ENCODE peak calls at places on chromosomes 16 and 17, in five cellular contexts. G is uterus, H is thoracic aorta, A is SK-N-SH, F is fibroblast of lung. N is an unnamed sample. For H3K36me3 and H3K27me3, the result is how much of the 10 kb centered on the place peaks cover.

GRCh38 chr17:50080096-50080480 is 15.1 kb upstream of the PDK2 start:
- DNase-seq in G (no peak), H (no peak), A (no peak), F (no peak), N (no peak)

GRCh38 chr16:14003119-14003570 is 68.0 kb upstream of the MRTFB start:
- DNase-seq in G (peak), H (peak), A (peak), F (peak), N (no peak)

GRCh38 chr16:80968386-80969113 is 38.1 kb downstream of the CMC2 start:
- DNase-seq in G (no peak), H (no peak), A (no peak), F (no peak), N (peak)

GRCh38 chr16:50235581-50235980 is 30.8 kb upstream of the ADCY7 start:
- DNase-seq in G (no peak), H (no peak), A (no peak), F (no peak), N (no peak)

GRCh38 chr17:36808181-36808661 is 129.1 kb upstream of the LHX1 start:
- DNase-seq in G (no peak), H (no peak), A (peak), F (no peak), N (no peak)

GRCh38 chr17:63543822-63544420 is 6.4 kb upstream of the DCAF7 start:
- DNase-seq in G (no peak), H (no peak), A (peak), F (no peak), N (no peak)

GRCh38 chr17:58335061-58335731 is 6.6 kb upstream of the TSPOAP1 start:
- DNase-seq in G (no peak), H (no peak), A (no peak), F (no peak), N (no peak)

GRCh38 chr17:69723741-69724140 is 309.2 kb downstream of the MAP2K6 start:
- DNase-seq in G (no peak), H (no peak), A (no peak), F (peak), N (no peak)

GRCh38 chr17:20095366-20096080 is 86.4 kb downstream of the SPECC1 start:
- DNase-seq in G (peak), H (peak), A (peak), F (peak), N (peak)

GRCh38 chr16:53098526-53099317 is 43.9 kb downstream of the CHD9 start:
- DNase-seq in G (peak), H (peak), A (peak), F (peak), N (peak)

GRCh38 chr17:17491546-17491988 is 4.6 kb downstream of the RASD1 start:
- DNase-seq in G (no peak), H (no peak), A (no peak), F (no peak), N (no peak)

GRCh38 chr16:81636298-81636960 is 142.7 kb upstream of the PLCG2 start:
- DNase-seq in G (no peak), H (no peak), A (no peak), F (no peak), N (no peak)

GRCh38 chr17:77449908-77450741 is 309.4 kb downstream of the SEC14L1 start:
- DNase-seq in G (peak), H (no peak), A (peak), F (peak), N (no peak)

GRCh38 chr16:11224096-11224893 is 31.7 kb downstream of the SOCS1 start:
- DNase-seq in G (peak), H (peak), A (no peak), F (no peak), N (no peak)

DNA sequence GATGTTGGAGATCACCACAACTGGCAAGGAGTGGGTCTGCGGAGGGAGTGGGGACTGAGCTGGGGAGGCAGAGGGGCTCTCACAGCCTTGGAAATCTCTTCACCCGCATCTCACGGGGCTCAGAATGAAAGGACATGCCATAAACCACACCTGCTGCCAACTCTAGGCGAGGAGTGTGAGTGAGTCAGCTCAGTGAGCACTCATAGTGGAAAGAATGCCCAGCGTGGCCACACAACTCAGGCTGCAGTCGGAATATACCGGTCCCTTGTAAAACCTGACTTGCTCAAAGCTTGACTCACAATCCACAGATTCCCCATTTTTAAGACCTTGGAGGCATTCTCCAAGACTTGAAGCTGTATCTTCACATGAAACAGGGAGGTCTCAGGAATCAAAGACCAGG is 36.7 kb downstream of the STAT5A start:
- DNase-seq in G (no peak), H (peak), A (no peak), F (peak), N (peak)
- H3K36me3 ChIP-seq in G (under half), H (half or more), A (half or more), F (under half), N (under half)

GRCh38 chr17:48546187-48546923 is 1.4 kb upstream of the HOXB2 start:
- DNase-seq in G (peak), H (no peak), A (no peak), F (peak), N (no peak)
- H3K27me3 ChIP-seq in G (under half), H (under half), A (half or more), F (under half), N (under half)

GRCh38 chr17:6753565-6753964 is 2.3 kb upstream of the XAF1 start:
- DNase-seq in G (no peak), H (no peak), A (no peak), F (no peak), N (no peak)

GRCh38 chr17:6752068-6752909 is 3.6 kb upstream of the XAF1 start:
- DNase-seq in G (peak), H (peak), A (no peak), F (peak), N (peak)

GRCh38 chr17:6748617-6749016 is 7.2 kb upstream of the XAF1 start:
- DNase-seq in G (no peak), H (no peak), A (no peak), F (no peak), N (no peak)

GRCh38 chr17:6753006-6753445 is 2.8 kb upstream of the XAF1 start:
- DNase-seq in G (peak), H (no peak), A (no peak), F (peak), N (peak)

GRCh38 chr17:6749519-6749918 is 6.3 kb upstream of the XAF1 start:
- DNase-seq in G (no peak), H (no peak), A (no peak), F (peak), N (no peak)
- TF ChIP-seq CTCF in G (no peak), H (no peak), A (no peak), F (no peak), N (no peak)

GRCh38 chr17:67725232-67726206 is 7.8 kb downstream of the NOL11 start:
- DNase-seq in G (no peak), H (no peak), A (no peak), F (no peak), N (no peak)
- H3K36me3 ChIP-seq in G (under half), H (half or more), A (half or more), F (under half), N (under half)

GRCh38 chr17:61646482-61646881 is 55.5 kb upstream of the NACA2 start:
- DNase-seq in G (no peak), H (no peak), A (no peak), F (no peak), N (no peak)

GRCh38 chr17:61647044-61647443 is 56.0 kb upstream of the NACA2 start:
- DNase-seq in G (no peak), H (no peak), A (no peak), F (peak), N (no peak)

GRCh38 chr17:61645898-61646297 is 54.9 kb upstream of the NACA2 start:
- DNase-seq in G (no peak), H (no peak), A (no peak), F (no peak), N (no peak)

GRCh38 chr17:61642768-61643167 is 51.7 kb upstream of the NACA2 start:
- DNase-seq in G (no peak), H (no peak), A (no peak), F (no peak), N (no peak)

GRCh38 chr17:61644800-61645774 is 54.1 kb upstream of the NACA2 start:
- DNase-seq in G (no peak), H (no peak), A (no peak), F (no peak), N (no peak)
- H3K27me3 ChIP-seq in G (under half), H (under half), A (under half), F (under half), N (under half)

GRCh38 chr17:81347437-81347836 is 47.8 kb upstream of the BAHCC1 start:
- DNase-seq in G (no peak), H (no peak), A (no peak), F (no peak), N (no peak)

GRCh38 chr17:81346090-81346907 is 49.0 kb upstream of the BAHCC1 start:
- DNase-seq in G (peak), H (peak), A (peak), F (peak), N (no peak)

GRCh38 chr17:81346908-81347349 is 48.3 kb upstream of the BAHCC1 start:
- DNase-seq in G (no peak), H (no peak), A (peak), F (no peak), N (no peak)

GRCh38 chr17:81342700-81343070 is 47.6 kb upstream of the SLC38A10 start:
- DNase-seq in G (no peak), H (no peak), A (no peak), F (no peak), N (no peak)

DNA sequence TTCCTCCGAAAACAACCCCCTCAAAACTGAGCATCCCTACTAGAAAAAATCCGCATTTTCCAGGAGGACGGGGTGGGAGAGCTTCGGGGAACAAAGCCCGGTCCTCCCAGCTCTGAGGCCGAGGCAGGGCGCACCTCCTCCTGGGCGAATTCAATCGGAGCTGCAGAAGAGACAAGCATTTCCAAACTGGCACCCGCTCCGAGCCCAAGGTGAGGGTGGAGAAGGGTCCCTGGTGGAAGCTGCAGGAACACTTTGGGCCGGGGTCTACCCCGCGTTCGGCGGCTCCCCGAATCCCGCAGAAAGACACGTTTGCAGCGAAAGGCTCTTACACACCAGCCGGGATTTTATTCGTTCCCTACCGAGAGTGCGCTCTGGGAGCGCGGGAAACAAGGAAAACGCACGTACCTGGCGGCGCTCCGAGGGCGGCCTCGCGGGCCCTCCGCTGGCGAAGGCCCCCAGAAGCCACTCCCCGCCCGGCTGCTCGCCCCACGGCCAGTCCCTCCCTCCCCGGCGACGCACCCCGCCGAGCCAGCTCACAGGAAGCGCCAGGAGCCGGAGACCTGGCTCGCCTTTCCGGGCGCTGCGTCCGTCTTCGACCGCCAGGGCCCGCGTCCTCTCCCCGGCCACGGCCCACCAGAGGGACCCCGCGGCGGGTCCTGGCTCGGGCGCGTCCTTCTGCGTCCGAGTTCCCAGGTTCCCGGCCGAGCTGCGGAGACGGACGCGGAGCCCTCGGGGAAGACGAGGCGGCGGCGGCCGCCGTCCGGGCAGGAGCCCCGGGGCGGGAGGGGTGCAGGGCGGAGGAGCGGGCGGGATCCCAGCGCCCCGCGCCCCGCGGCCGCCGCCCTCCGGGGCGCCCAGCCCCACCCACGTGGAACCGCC is 49.8 kb upstream of the BAHCC1 start:
- DNase-seq in G (peak), H (peak), A (peak), F (peak), N (no peak)
- TF ChIP-seq CTCF in G (peak), H (peak), A (peak), F (no peak), N (peak)

GRCh38 chr17:41914358-41914766 is 4.4 kb downstream of the ACLY start:
- DNase-seq in G (no peak), H (no peak), A (no peak), F (peak), N (no peak)
- H3K36me3 ChIP-seq in G (under half), H (under half), A (under half), F (under half), N (under half)

DNA sequence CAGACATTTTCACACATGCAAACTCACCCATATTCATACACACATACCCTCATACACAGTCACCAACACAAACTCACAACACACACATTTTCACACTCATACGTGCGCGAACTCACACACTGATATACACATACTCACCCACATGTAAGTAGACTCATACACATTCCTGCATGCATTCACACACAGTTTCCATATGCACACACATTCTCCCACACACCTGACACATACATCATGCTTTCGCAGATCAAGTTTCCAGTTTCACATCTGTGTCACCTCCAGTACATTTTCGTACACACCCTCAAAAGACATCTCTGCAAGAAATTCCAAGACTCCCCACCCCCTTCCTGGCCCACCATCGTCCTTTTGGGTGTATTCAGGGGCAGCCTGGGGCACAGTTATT is 35.6 kb upstream of the MMP2 start:
- DNase-seq in G (no peak), H (no peak), A (no peak), F (no peak), N (no peak)
- H3K27me3 ChIP-seq in G (under half), H (under half), A (under half), F (under half), N (under half)

GRCh38 chr16:27228621-27229501 is 25.5 kb downstream of the KDM8 start:
- DNase-seq in G (no peak), H (no peak), A (no peak), F (no peak), N (no peak)

GRCh38 chr16:27231692-27232060 is 28.4 kb downstream of the KDM8 start:
- DNase-seq in G (no peak), H (no peak), A (no peak), F (no peak), N (no peak)

GRCh38 chr16:27232061-27232841 is 28.9 kb downstream of the KDM8 start:
- DNase-seq in G (no peak), H (no peak), A (no peak), F (no peak), N (no peak)

GRCh38 chr16:27229891-27230470 is 26.7 kb downstream of the KDM8 start:
- DNase-seq in G (no peak), H (no peak), A (no peak), F (no peak), N (no peak)

GRCh38 chr16:27230562-27230991 is 27.3 kb downstream of the KDM8 start:
- DNase-seq in G (no peak), H (no peak), A (no peak), F (no peak), N (no peak)
- TF ChIP-seq CTCF in G (no peak), H (no peak), A (no peak), F (no peak), N (no peak)

DNA sequence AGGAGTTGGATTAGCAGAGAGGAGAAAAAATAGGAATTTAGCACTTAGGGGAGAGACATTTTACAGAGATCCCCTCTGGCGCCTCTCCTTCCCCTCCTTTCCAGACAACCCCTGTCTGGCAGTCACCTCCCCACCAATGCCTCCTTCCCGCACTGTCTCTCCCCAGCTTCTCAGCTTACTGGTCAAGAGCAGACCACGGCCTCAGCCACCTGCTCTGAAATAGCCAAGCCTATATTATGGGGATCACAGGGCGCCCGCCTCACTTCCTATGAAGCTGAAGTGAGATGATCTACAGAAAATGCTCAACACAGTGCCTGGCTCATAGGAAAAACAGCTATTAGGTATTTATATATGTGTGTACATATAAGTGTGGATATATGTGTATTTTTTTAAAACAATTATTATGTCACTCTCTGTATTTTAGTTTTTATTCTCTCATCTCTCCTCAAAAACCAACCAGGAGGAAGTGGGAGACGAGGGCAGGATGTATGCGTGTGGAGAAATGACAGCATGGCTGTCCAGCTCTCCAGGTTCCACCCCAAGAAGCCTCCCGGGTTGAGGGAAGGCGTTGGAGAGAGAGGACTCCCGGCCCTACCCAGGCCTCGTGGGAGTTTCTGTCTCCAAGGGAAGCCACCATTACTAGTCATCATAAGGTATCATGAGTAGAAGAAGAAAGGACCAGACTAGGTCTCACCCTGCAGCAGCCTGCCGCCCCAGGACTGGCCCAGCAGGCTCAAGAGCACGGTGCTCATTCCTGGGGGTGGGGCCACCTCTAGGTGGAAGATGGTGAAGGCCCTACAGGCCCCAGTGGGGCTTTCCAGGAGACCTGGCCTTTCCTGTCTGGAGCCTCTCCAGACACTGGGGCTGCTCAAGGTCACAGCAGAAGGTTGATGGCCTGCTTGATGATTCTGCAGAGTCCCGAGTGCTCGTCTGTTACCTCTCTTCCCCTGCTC is 27.2 kb downstream of the MAP3K14 start:
- DNase-seq in G (no peak), H (no peak), A (no peak), F (no peak), N (no peak)
- H3K36me3 ChIP-seq in G (under half), H (under half), A (half or more), F (under half), N (under half)

N was measured in kidney epithelial cell.